ENCODE peak calls at places on chromosomes 11 and 22, in seven cellular contexts. S, R, Z, K, E, I and V are unnamed samples.

GRCh38 chr11:16356057-16356750 is at the start of gene SOX6:
- DNase-seq in K (no peak), E (peak; percentile 67), I (no peak), R (no peak), Z (peak; percentile 8), S (no peak), V (no peak)

GRCh38 chr11:133082851-133083488 is 449.3 kb downstream of the OPCML start:
- DNase-seq in K (no peak), R (peak; percentile 27), I (peak; percentile 60), E (peak; percentile 17), Z (peak; percentile 15), S (no peak), V (peak; percentile 26)

GRCh38 chr11:19316434-19316833 is 75.7 kb upstream of the E2F8 start:
- DNase-seq in S (peak; percentile 35), Z (peak; percentile 49), I (peak; percentile 56), E (no peak), K (no peak), R (no peak), V (peak; percentile 17)

GRCh38 chr11:6249822-6250555 is 9.6 kb upstream of the CCKBR start:
- DNase-seq in I (peak; percentile 82), E (peak; percentile 85), R (peak; percentile 58), S (peak; percentile 78), Z (no peak), K (peak; percentile 18), V (peak; percentile 88)

GRCh38 chr11:8000390-8000789 is 13.3 kb downstream of the EIF3F start:
- DNase-seq in K (no peak), E (no peak), S (no peak), I (no peak), Z (no peak), R (no peak), V (no peak)

GRCh38 chr22:31055322-31056159 is 25.6 kb upstream of the SMTN start:
- DNase-seq in Z (peak; percentile 76), I (peak; percentile 90), E (peak; percentile 99), S (peak; percentile 82), R (peak; percentile 98), K (no peak), V (peak; percentile 93)

GRCh38 chr11:67354314-67355022 is 1.1 kb upstream of the POLD4 start:
- DNase-seq in Z (no peak), S (peak; percentile 64), I (peak; percentile 91), K (peak; percentile 92), R (peak; percentile 98), E (peak; percentile 98), V (peak; percentile 77)

GRCh38 chr11:2685566-2686359 is 14.0 kb downstream of the KCNQ1OT1 start:
- DNase-seq in R (no peak), Z (no peak), I (no peak), K (no peak), S (no peak), E (no peak), V (no peak)

GRCh38 chr22:49305966-49306631 is 521.6 kb downstream of the BRD1 start:
- DNase-seq in K (no peak), I (no peak), S (no peak), R (no peak), Z (no peak), E (no peak), V (no peak)

GRCh38 chr22:42855211-42855610 is 1.9 kb downstream of the ARFGAP3 start:
- DNase-seq in S (no peak), E (no peak), K (no peak), Z (no peak), I (no peak), R (no peak), V (no peak)

GRCh38 chr22:25845985-25846745 is 104.2 kb downstream of the MYO18B start:
- DNase-seq in K (no peak), R (no peak), Z (no peak), I (no peak), E (no peak), S (no peak), V (no peak)

GRCh38 chr22:29765905-29766631 is 739 bp downstream of the ZMAT5 start:
- DNase-seq in R (no peak), E (no peak), S (no peak), Z (no peak), K (no peak), I (no peak), V (no peak)

GRCh38 chr11:86784247-86784681 is 16.1 kb upstream of the PRSS23 start:
- DNase-seq in Z (no peak), E (peak; percentile 49), S (no peak), K (no peak), I (no peak), R (no peak), V (peak; percentile 35)

GRCh38 chr11:62536301-62536957 is 10.2 kb downstream of the AHNAK start:
- DNase-seq in Z (no peak), R (no peak), E (no peak), I (peak; percentile 50), K (no peak), S (no peak), V (no peak)

GRCh38 chr11:57588038-57588710 is 9.3 kb upstream of the SERPING1 start:
- DNase-seq in K (no peak), Z (no peak), R (no peak), S (no peak), E (no peak), I (no peak), V (no peak)

GRCh38 chr11:3002346-3002745 is 10.2 kb upstream of the NAP1L4 start:
- DNase-seq in S (no peak), I (no peak), E (no peak), R (no peak), Z (no peak), K (no peak), V (no peak)

GRCh38 chr11:95498731-95499396 is 267.9 kb upstream of the SESN3 start:
- DNase-seq in R (peak; percentile 10), I (no peak), Z (no peak), E (no peak), S (no peak), K (no peak), V (no peak)

GRCh38 chr11:38543311-38543710 is 1945.3 kb upstream of the RAG2 start:
- DNase-seq in I (no peak), E (peak; percentile 41), K (no peak), R (no peak), S (no peak), Z (no peak), V (no peak)

GRCh38 chr22:27331526-27332281 is 469.9 kb downstream of the MN1 start:
- DNase-seq in K (no peak), R (peak; percentile 66), Z (peak; percentile 4), S (no peak), I (peak; percentile 56), E (peak; percentile 27), V (no peak)

GRCh38 chr11:22787565-22788162 is 41.9 kb downstream of the SVIP start:
- DNase-seq in E (peak; percentile 56), S (no peak), Z (no peak), K (peak; percentile 22), R (peak; percentile 31), I (no peak), V (no peak)

DNA sequence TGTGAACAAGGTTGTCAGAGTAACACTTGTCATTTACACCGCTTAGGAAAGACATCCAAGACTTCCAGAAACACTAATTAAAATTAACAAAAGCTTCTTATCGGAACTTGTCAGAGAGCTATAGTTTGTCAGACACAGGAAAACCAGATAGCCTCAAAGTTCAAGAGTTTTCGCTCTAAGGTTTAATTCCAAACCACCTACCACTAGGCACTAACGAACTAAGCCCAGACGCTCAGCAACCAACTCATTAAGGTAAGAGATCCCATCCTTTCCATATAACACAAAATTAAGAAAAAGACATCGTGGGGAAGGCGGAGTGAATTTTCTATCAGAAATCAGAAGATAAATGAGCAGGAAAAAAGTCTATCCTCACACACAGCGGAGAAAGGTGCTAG is 408 bp downstream of the IMMP1L start:
- DNase-seq in S (no peak), R (no peak), E (no peak), I (no peak), K (no peak), Z (no peak), V (no peak)
- TF ChIP-seq POLR2A in S (no peak), R (no peak), E (no peak), I (no peak), K (no peak), Z (no peak), V (no peak)

GRCh38 chr11:102330226-102330625 is 12.9 kb downstream of the BIRC3 start:
- DNase-seq in R (no peak), E (peak; percentile 28), I (no peak), Z (no peak), K (no peak), S (no peak), V (no peak)
- H3K4me3 ChIP-seq in R (no peak overlapping the region), E (no peak overlapping the region), I (no peak overlapping the region), Z (no peak overlapping the region), K (no peak overlapping the region), S (no peak overlapping the region), V (no peak overlapping the region)

GRCh38 chr22:36775966-36776669 is at the start of gene IFT27:
- DNase-seq in Z (peak; percentile 99), I (peak; percentile 99), K (peak; percentile 100), E (peak; percentile 100), R (peak; percentile 99), S (peak; percentile 99), V (peak; percentile 98)
- TF ChIP-seq POLR2A in Z (peak; percentile 66), I (no peak), K (peak; percentile 63), E (peak; percentile 46), R (peak; percentile 66), S (no peak), V (peak; percentile 61)

GRCh38 chr11:64692764-64693331 is 30.1 kb downstream of the NRXN2 start:
- DNase-seq in E (no peak), K (no peak), Z (no peak), I (no peak), R (no peak), S (no peak), V (no peak)
- H3K4me3 ChIP-seq in E (no peak overlapping the region), K (no peak overlapping the region), Z (no peak overlapping the region), I (no peak overlapping the region), R (no peak overlapping the region), S (no peak overlapping the region), V (no peak overlapping the region)

GRCh38 chr11:11948242-11948947 is 60.0 kb downstream of the DKK3 start:
- DNase-seq in S (no peak), I (no peak), E (no peak), Z (no peak), R (peak; percentile 18), K (no peak), V (no peak)

GRCh38 chr11:11956006-11956405 is 52.4 kb downstream of the DKK3 start:
- DNase-seq in K (no peak), Z (no peak), I (no peak), S (no peak), R (no peak), E (no peak), V (no peak)

GRCh38 chr11:11947825-11948224 is 60.6 kb downstream of the DKK3 start:
- DNase-seq in K (no peak), R (no peak), Z (no peak), E (no peak), I (no peak), S (no peak), V (no peak)

GRCh38 chr11:11949482-11949881 is 58.9 kb downstream of the DKK3 start:
- DNase-seq in R (no peak), I (no peak), E (peak; percentile 42), Z (no peak), K (no peak), S (no peak), V (no peak)

DNA sequence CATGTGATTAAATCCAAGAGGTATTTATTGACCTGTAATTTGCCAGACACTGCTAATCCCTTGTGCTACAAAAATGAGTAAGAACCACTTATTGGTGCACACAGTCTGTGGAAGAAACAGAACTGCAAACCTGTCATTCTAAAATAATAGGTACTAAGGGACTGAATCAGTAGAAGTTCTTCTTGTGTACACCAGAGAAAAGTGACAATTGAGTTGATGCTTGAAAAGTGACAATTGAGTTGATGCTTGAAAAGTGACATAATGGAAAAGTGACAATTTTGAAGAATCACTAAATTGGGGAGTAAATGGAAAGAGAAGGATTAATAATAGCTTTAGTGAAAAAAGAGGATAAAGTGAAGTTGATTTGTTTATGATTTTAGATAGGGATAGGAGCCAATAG is 56.4 kb downstream of the DKK3 start:
- DNase-seq in Z (no peak), K (no peak), E (no peak), I (no peak), S (no peak), R (no peak), V (no peak)
- TF ChIP-seq POLR2A in Z (no peak), K (no peak), E (no peak), I (no peak), S (no peak), R (no peak), V (no peak)